ENCODE peak calls at places on chromosomes 3 and 15, in nine cellular contexts. F is GDM1; D is RWPE1; C is HuH-7.5; K is cerebellum; M is stimulated activated CD8-positive, alpha-beta memory T cell treated with anti-CD3 and anti-CD28 coated beads, Interleukin-7, amount 100 ng/mL, for 24 hours; A is HAP-1; S is tibial artery; G is EL. B is an unnamed sample.
A peak's percentile ranks its signal among the peaks of the same experiment; 100 is the strongest.

GRCh38 chr3:156668073-156668763 is 6.2 kb upstream of the TIPARP start:
- DNase-seq in F (no peak), D (no peak), C (no peak), K (no peak), M (no peak), A (no peak), S (no peak), G (peak; percentile 39), B (no peak)

GRCh38 chr3:141680620-141681389 is 57.3 kb upstream of the RNF7 start:
- DNase-seq in F (no peak), D (peak; percentile 68), C (no peak), K (no peak), M (no peak), A (no peak), S (no peak), G (peak; percentile 78), B (no peak)

GRCh38 chr3:17065315-17065714 is 180.6 kb downstream of the PLCL2 start:
- DNase-seq in F (no peak), D (no peak), C (no peak), K (no peak), M (no peak), A (no peak), S (no peak), G (no peak), B (no peak)

GRCh38 chr3:157131861-157132260 is 28.1 kb downstream of the CCNL1 start:
- DNase-seq in F (no peak), D (peak; percentile 67), C (no peak), K (no peak), M (no peak), A (no peak), S (no peak), G (peak; percentile 46), B (no peak)

GRCh38 chr3:44464509-44464908 is 13.0 kb downstream of the ZNF445 start:
- DNase-seq in F (no peak), D (no peak), C (no peak), K (no peak), M (no peak), A (no peak), S (no peak), G (no peak), B (no peak)

GRCh38 chr3:35772364-35773009 is 133.2 kb downstream of the ARPP21 start:
- DNase-seq in F (no peak), D (no peak), C (no peak), K (no peak), M (no peak), A (no peak), S (no peak), G (no peak), B (no peak)

GRCh38 chr3:74470313-74470712 is 144.1 kb downstream of the CNTN3 start:
- DNase-seq in F (no peak), D (no peak), C (no peak), K (no peak), M (no peak), A (no peak), S (no peak), G (no peak), B (no peak)

GRCh38 chr3:47385007-47385406 is 4.2 kb downstream of the PTPN23 start:
- DNase-seq in F (no peak), D (no peak), C (no peak), K (no peak), M (no peak), A (no peak), S (no peak), G (no peak), B (no peak)

GRCh38 chr3:37897763-37898162 is 36.1 kb downstream of the CTDSPL start:
- DNase-seq in F (no peak), D (no peak), C (no peak), K (no peak), M (no peak), A (no peak), S (no peak), G (no peak), B (no peak)

GRCh38 chr3:77321646-77322045 is 281.7 kb downstream of the ROBO2 start:
- DNase-seq in F (no peak), D (no peak), C (no peak), K (no peak), M (no peak), A (no peak), S (no peak), G (no peak), B (no peak)

GRCh38 chr15:61681038-61681418 is 379.2 kb downstream of the VPS13C start:
- DNase-seq in F (no peak), D (no peak), C (no peak), K (no peak), M (no peak), A (no peak), S (no peak), G (no peak), B (no peak)

GRCh38 chr3:25493786-25494185 is 65.7 kb downstream of the RARB start:
- DNase-seq in F (no peak), D (no peak), C (no peak), K (no peak), M (no peak), A (no peak), S (no peak), G (peak; percentile 74), B (no peak)

B was measured in NCI-H1048.